ENCODE peak calls at places on chromosomes 6 and 20, in nine cellular contexts. T is lower lobe of right lung, Z is GM12865, U is psoas muscle, L is GM06990, I is hepatocyte, P is uterus, R is IMR-90, J is OCI-LY7. B is an unnamed sample.

GRCh38 chr20:49247792-49248191 is 28.6 kb downstream of the DDX27 start:
- DNase-seq in P (no peak), L (no peak), J (no peak), Z (no peak), R (no peak), I (no peak), U (no peak), T (no peak), B (no peak)

GRCh38 chr20:57787151-57787968 is 77.5 kb upstream of the PMEPA1 start:
- DNase-seq in L (no peak), R (no peak), P (no peak), U (no peak), J (no peak), T (no peak), I (no peak), Z (no peak), B (no peak)

GRCh38 chr20:17557675-17558006 is 12.2 kb upstream of the DSTN start:
- DNase-seq in Z (no peak), T (no peak), I (peak), J (no peak), U (no peak), P (no peak), R (peak), L (no peak), B (no peak)

GRCh38 chr6:75117701-75118100 is 88.2 kb downstream of the COL12A1 start:
- DNase-seq in T (no peak), P (no peak), I (no peak), R (peak), L (no peak), J (no peak), U (no peak), Z (no peak), B (no peak)

GRCh38 chr20:36528176-36528874 is 13.0 kb upstream of the MYL9 start:
- DNase-seq in J (no peak), Z (no peak), P (no peak), R (no peak), T (no peak), U (no peak), I (no peak), L (no peak), B (no peak)

GRCh38 chr6:156543431-156543830 is 233.7 kb upstream of the ARID1B start:
- DNase-seq in J (no peak), R (no peak), I (no peak), L (no peak), P (no peak), Z (no peak), U (no peak), T (no peak), B (no peak)

GRCh38 chr6:82741325-82741995 is 324.2 kb downstream of the UBE3D start:
- DNase-seq in L (no peak), P (no peak), J (no peak), U (no peak), I (no peak), Z (no peak), R (no peak), T (no peak), B (no peak)

GRCh38 chr6:111646942-111647341 is 41.3 kb upstream of the TRAF3IP2 start:
- DNase-seq in I (no peak), U (peak), J (no peak), T (no peak), Z (no peak), P (peak), R (peak), L (no peak), B (no peak)

GRCh38 chr20:62980970-62981369 is 25.8 kb downstream of the BHLHE23 start:
- DNase-seq in J (peak), P (no peak), Z (peak), I (no peak), L (no peak), R (no peak), U (no peak), T (no peak), B (no peak)

GRCh38 chr20:25020345-25020744 is 27.8 kb upstream of the APMAP start:
- DNase-seq in T (no peak), I (no peak), L (no peak), J (no peak), Z (no peak), R (no peak), P (no peak), U (no peak), B (no peak)

GRCh38 chr6:169907419-169908115 is 156.1 kb downstream of the ERMARD start:
- DNase-seq in R (no peak), T (no peak), L (no peak), P (no peak), Z (no peak), I (no peak), J (no peak), U (no peak), B (no peak)

GRCh38 chr6:45105170-45105820 is 222.8 kb upstream of the RUNX2 start:
- DNase-seq in U (no peak), Z (no peak), T (no peak), I (no peak), R (peak), J (no peak), L (no peak), P (no peak), B (no peak)

GRCh38 chr6:111956098-111956497 is 82.8 kb upstream of the FYN start:
- DNase-seq in I (no peak), T (no peak), J (no peak), U (no peak), P (no peak), Z (no peak), L (no peak), R (no peak), B (no peak)

GRCh38 chr6:111590209-111590955 is 15.3 kb downstream of the TRAF3IP2 start:
- DNase-seq in T (no peak), U (no peak), Z (no peak), L (no peak), I (no peak), P (no peak), R (peak), J (no peak), B (no peak)

GRCh38 chr6:39760246-39760952 is 31.8 kb upstream of the DAAM2 start:
- DNase-seq in P (no peak), I (no peak), U (no peak), T (no peak), J (no peak), L (no peak), Z (no peak), R (no peak), B (no peak)

GRCh38 chr6:131524695-131525336 is 48.2 kb upstream of the ARG1 start:
- DNase-seq in I (no peak), Z (no peak), L (no peak), J (no peak), P (no peak), U (no peak), R (no peak), T (no peak), B (no peak)

GRCh38 chr20:12528591-12529041 is 480.2 kb upstream of the SPTLC3 start:
- DNase-seq in L (no peak), U (no peak), T (no peak), Z (no peak), P (no peak), I (no peak), R (no peak), J (no peak), B (no peak)

GRCh38 chr6:15299430-15300131 is 53.7 kb downstream of the JARID2 start:
- DNase-seq in T (peak), R (peak), L (peak), Z (peak), J (peak), P (no peak), I (peak), U (peak), B (peak)

GRCh38 chr6:102619585-102619984 is 1226.1 kb downstream of the GRIK2 start:
- DNase-seq in J (peak), U (no peak), P (no peak), R (peak), I (peak), L (no peak), T (no peak), Z (no peak), B (no peak)

GRCh38 chr20:21450572-21450971 is 53.2 kb upstream of the NKX2-4 start:
- DNase-seq in P (no peak), T (no peak), Z (no peak), L (no peak), U (no peak), I (no peak), R (no peak), J (no peak), B (no peak)

GRCh38 chr6:119346914-119347313 is 2.6 kb downstream of the MAN1A1 start:
- DNase-seq in L (no peak), P (no peak), Z (no peak), R (no peak), J (no peak), T (no peak), I (no peak), U (no peak), B (no peak)

GRCh38 chr20:52899221-52899620 is 72.9 kb upstream of the TSHZ2 start:
- DNase-seq in J (no peak), R (no peak), L (no peak), U (no peak), Z (no peak), P (no peak), I (no peak), T (no peak), B (no peak)

GRCh38 chr6:122715725-122716124 is 63.8 kb upstream of the FABP7 start:
- DNase-seq in U (no peak), T (no peak), R (peak), J (no peak), L (no peak), Z (no peak), I (no peak), P (no peak), B (no peak)

GRCh38 chr6:47789553-47789952 is 7.7 kb downstream of the OPN5 start:
- DNase-seq in J (no peak), U (no peak), R (no peak), P (no peak), T (no peak), I (no peak), Z (no peak), L (no peak), B (no peak)

GRCh38 chr20:33299111-33299603 is 16.1 kb downstream of the BPIFB1 start:
- DNase-seq in T (peak), P (peak), R (peak), I (peak), U (peak), J (peak), L (peak), Z (peak), B (no peak)

GRCh38 chr6:17940151-17940791 is 47.2 kb downstream of the KIF13A start:
- DNase-seq in Z (no peak), L (no peak), R (no peak), J (no peak), P (no peak), T (no peak), I (no peak), U (no peak), B (no peak)

GRCh38 chr6:145507251-145507650 is 228.1 kb downstream of the EPM2A start:
- DNase-seq in R (no peak), U (no peak), T (no peak), Z (no peak), L (no peak), J (no peak), P (no peak), I (no peak), B (no peak)

GRCh38 chr6:125802943-125803377 is 12.2 kb downstream of the NCOA7 start:
- DNase-seq in I (no peak), R (peak), J (peak), U (no peak), P (no peak), Z (peak), T (no peak), L (no peak), B (no peak)

GRCh38 chr6:16056263-16056870 is 72.5 kb upstream of the MYLIP start:
- DNase-seq in T (no peak), L (no peak), U (no peak), R (no peak), Z (peak), P (no peak), I (no peak), J (no peak), B (no peak)

GRCh38 chr6:84428300-84428907 is 201.0 kb upstream of the CEP162 start:
- DNase-seq in R (peak), U (peak), Z (peak), T (peak), I (peak), P (peak), J (peak), L (no peak), B (no peak)

GRCh38 chr6:154938245-154938583 is 56.9 kb upstream of the TIAM2 start:
- DNase-seq in Z (no peak), P (no peak), U (no peak), L (no peak), J (no peak), R (no peak), I (no peak), T (peak), B (no peak)

GRCh38 chr20:32537657-32538525 is 47.2 kb downstream of the NOL4L start:
- DNase-seq in J (no peak), L (no peak), U (no peak), P (no peak), R (no peak), Z (no peak), T (no peak), I (peak), B (no peak)

GRCh38 chr20:20856956-20857355 is 144.5 kb upstream of the RALGAPA2 start:
- DNase-seq in I (no peak), L (no peak), J (no peak), Z (no peak), U (no peak), T (no peak), P (no peak), R (no peak), B (no peak)

GRCh38 chr20:17614176-17614811 is 44.4 kb downstream of the DSTN start:
- DNase-seq in T (peak), I (peak), R (peak), J (no peak), P (peak), U (peak), Z (no peak), L (no peak), B (no peak)

GRCh38 chr6:1940381-1940780 is 305.0 kb downstream of the GMDS start:
- DNase-seq in U (no peak), L (no peak), T (no peak), P (no peak), Z (peak), J (peak), I (no peak), R (no peak), B (no peak)

GRCh38 chr6:13725570-13725969 is 13.9 kb upstream of the RANBP9 start:
- DNase-seq in U (no peak), P (no peak), I (no peak), J (no peak), L (no peak), Z (no peak), T (no peak), R (peak), B (no peak)

GRCh38 chr20:9258891-9259290 is 190.0 kb downstream of the PLCB4 start:
- DNase-seq in L (no peak), J (no peak), P (no peak), R (no peak), T (no peak), Z (no peak), U (no peak), I (no peak), B (no peak)

GRCh38 chr20:9261781-9262180 is 192.9 kb downstream of the PLCB4 start:
- DNase-seq in J (no peak), T (no peak), R (no peak), L (no peak), P (no peak), I (no peak), U (no peak), Z (no peak), B (no peak)

GRCh38 chr20:9260027-9260426 is 191.1 kb downstream of the PLCB4 start:
- DNase-seq in R (no peak), T (no peak), Z (no peak), P (no peak), U (no peak), I (no peak), J (no peak), L (no peak), B (no peak)

DNA sequence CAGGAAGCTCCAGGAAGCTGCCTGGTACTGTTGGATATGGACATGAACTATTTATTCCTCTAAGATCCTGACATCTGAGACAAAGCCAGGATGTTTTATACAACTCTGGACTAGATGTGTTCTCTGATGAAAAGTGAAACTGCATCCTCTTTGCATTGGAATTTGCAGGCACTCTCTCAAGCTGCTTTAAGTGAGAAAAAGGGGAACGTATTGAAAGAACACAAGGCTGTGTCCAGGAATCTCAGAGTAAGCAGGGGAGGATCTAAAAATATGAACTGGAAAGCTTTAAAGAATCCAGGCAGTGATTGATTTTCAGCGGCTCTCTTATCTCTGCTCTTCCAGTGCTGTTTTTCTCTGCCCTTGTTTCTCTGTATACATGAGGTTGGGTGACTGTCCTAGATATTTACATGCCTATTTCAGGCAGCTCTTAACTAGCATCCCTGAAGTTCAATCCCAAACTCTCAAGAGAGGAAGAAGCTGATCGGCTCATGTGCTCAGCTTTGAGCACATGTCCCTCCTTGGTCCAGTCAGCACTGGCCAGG is 193.8 kb downstream of the PLCB4 start:
- DNase-seq in L (no peak), J (no peak), U (no peak), Z (no peak), I (no peak), P (no peak), T (no peak), R (peak), B (no peak)
- H3K4me3 ChIP-seq in L (no peak), J (no peak), U (peak), Z (no peak), I (no peak), P (no peak), T (peak), R (peak), B (no peak)

DNA sequence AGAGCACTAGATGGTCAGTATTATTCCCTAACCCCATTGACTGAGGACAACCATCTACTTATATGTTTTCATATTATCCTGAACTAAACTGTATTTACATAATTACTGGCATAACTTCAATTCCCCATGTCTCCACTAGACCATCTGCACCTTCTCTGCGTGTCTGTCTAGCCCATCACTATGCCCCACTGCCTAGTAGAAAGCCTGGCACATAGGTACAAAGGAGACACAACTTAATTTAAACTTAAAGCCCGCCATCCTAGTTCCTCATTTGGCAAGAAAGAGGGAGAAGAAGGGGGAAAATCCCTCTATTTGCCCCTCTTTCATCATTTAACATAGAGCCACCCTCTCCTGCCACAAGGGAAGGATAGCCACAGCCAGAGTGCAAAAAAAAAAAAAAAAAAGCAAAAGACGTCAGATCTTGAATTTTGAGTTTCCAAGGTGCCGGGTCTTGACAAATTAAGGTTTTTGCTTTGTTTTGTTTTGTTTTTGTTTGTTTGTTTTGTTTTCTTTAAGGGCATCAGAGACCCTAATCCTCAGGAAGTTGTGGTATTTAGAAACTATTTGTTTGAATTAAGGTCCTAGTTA is 1.8 kb downstream of the PKIG start:
- DNase-seq in U (no peak), L (no peak), R (no peak), Z (no peak), T (no peak), J (peak), P (no peak), I (no peak), B (no peak)
- TF ChIP-seq CTCF in U (no peak), L (no peak), R (no peak), Z (no peak), T (no peak), J (peak), P (no peak), I (no peak), B (peak)

GRCh38 chr6:27230758-27231111 is 16.8 kb upstream of the PRSS16 start:
- DNase-seq in P (no peak), I (no peak), L (no peak), T (no peak), J (no peak), R (no peak), Z (no peak), U (no peak), B (no peak)
- H3K4me3 ChIP-seq in P (no peak), I (no peak), L (no peak), T (no peak), J (no peak), R (no peak), Z (no peak), U (no peak), B (no peak)

GRCh38 chr6:138988469-138988834 is 399 bp upstream of the REPS1 start:
- DNase-seq in P (no peak), J (no peak), Z (no peak), R (peak), L (no peak), I (no peak), T (no peak), U (no peak), B (no peak)
- TF ChIP-seq CTCF in P (no peak), J (peak), Z (no peak), R (no peak), L (no peak), I (no peak), T (no peak), U (no peak), B (no peak)

DNA sequence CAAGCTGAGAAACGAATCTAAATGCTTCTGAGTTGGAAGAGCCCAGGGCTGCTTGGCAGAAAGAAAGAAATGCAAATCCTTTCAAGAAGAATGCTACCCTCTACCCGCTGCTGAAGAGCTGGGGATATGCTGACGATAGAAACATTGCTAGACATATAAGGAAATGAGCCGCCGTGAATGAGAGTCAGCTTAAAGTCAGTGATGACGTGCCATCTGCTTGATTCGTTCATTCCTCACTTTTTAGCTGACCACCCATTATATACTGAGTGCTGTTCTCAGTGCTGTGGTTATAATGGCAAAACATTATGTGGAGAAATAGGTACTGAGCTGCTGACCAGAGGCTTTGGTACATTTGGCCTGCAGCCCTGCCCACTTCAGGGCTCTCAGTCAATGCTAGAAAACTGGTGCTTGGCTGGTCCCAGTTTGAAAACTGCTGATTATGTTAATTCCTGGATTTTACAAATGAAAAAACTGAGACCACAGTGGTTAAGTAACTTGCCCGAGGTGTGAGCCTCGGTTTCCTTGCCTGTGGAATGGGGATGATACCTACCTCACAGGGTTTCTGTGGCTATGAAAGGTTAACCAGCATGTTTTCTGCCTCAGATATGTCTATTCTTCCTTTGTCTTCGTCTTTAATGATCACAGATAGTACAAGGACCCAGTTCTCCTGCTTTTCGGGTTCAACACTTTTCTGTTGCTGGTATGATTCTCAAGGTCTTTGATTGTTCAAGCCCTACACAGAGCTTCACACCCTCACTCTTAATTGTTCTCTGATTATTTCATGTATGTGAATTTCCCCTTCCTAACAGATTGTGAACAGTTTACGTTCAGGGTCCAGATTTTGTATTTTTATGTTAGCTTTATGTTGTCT is 27.7 kb upstream of the TULP4 start:
- DNase-seq in R (peak), T (no peak), P (no peak), I (peak), L (no peak), Z (no peak), U (no peak), J (no peak), B (peak)
- H3K4me3 ChIP-seq in R (peak), T (no peak), P (no peak), I (no peak), L (no peak), Z (no peak), U (no peak), J (no peak), B (no peak)

GRCh38 chr6:27472617-27473400 is at the start of gene ZNF184:
- DNase-seq in P (peak), I (peak), R (peak), U (peak), T (peak), J (peak), L (peak), Z (peak), B (peak)
- TF ChIP-seq CTCF in P (peak), I (no peak), R (no peak), U (no peak), T (no peak), J (peak), L (peak), Z (no peak), B (no peak)

B was measured in GM12864.